ENCODE peak calls at places on chromosome 4, in four cellular contexts. One of them, this sample, is unnamed.
A peak's percentile ranks its signal among the peaks of the same experiment; 100 is the strongest.

GRCh38 chr4:15963568-15963967 is 593 bp upstream of the FGFBP2 start:
- DNase-seq in heart left ventricle: no peak
- DNase-seq in tibial artery: no peak
- DNase-seq in upper lobe of left lung: no peak
- DNase-seq in this sample: no peak

GRCh38 chr4:165384608-165385007 is 5.8 kb downstream of the CPE start:
- DNase-seq in heart left ventricle: no peak
- DNase-seq in tibial artery: no peak
- DNase-seq in upper lobe of left lung: no peak
- DNase-seq in this sample: no peak

GRCh38 chr4:104490096-104490769 is 4.5 kb downstream of the CXXC4 start:
- DNase-seq in heart left ventricle: no peak
- DNase-seq in tibial artery: no peak
- DNase-seq in upper lobe of left lung: no peak
- DNase-seq in this sample: peak; percentile 44

GRCh38 chr4:123876640-123877039 is 480.0 kb downstream of the SPRY1 start:
- DNase-seq in heart left ventricle: no peak
- DNase-seq in tibial artery: no peak
- DNase-seq in upper lobe of left lung: no peak
- DNase-seq in this sample: no peak

GRCh38 chr4:2135083-2135482 is 76.0 kb downstream of the NAT8L start:
- DNase-seq in heart left ventricle: no peak
- DNase-seq in tibial artery: no peak
- DNase-seq in upper lobe of left lung: no peak
- DNase-seq in this sample: no peak

GRCh38 chr4:87093443-87094123 is 126.8 kb downstream of the KLHL8 start:
- DNase-seq in heart left ventricle: no peak
- DNase-seq in tibial artery: no peak
- DNase-seq in upper lobe of left lung: no peak
- DNase-seq in this sample: no peak

GRCh38 chr4:163665521-163666334 is 171.2 kb downstream of the TMA16 start:
- DNase-seq in heart left ventricle: no peak
- DNase-seq in tibial artery: no peak
- DNase-seq in upper lobe of left lung: no peak
- DNase-seq in this sample: no peak

GRCh38 chr4:25223770-25224375 is 10.0 kb upstream of the PI4K2B start:
- DNase-seq in heart left ventricle: no peak
- DNase-seq in tibial artery: no peak
- DNase-seq in upper lobe of left lung: no peak
- DNase-seq in this sample: peak; percentile 56

GRCh38 chr4:110675406-110675805 is 52.5 kb upstream of the PITX2 start:
- DNase-seq in heart left ventricle: no peak
- DNase-seq in tibial artery: no peak
- DNase-seq in upper lobe of left lung: no peak
- DNase-seq in this sample: no peak

GRCh38 chr4:137623013-137623412 is 90.7 kb upstream of the PCDH18 start:
- DNase-seq in heart left ventricle: no peak
- DNase-seq in tibial artery: no peak
- DNase-seq in upper lobe of left lung: no peak
- DNase-seq in this sample: no peak

GRCh38 chr4:186204103-186204559 is 12.8 kb downstream of the CYP4V2 start:
- DNase-seq in heart left ventricle: no peak
- DNase-seq in tibial artery: no peak
- DNase-seq in upper lobe of left lung: no peak
- DNase-seq in this sample: no peak
- H3K4me3 ChIP-seq in heart left ventricle: no peak overlapping the region
- H3K4me3 ChIP-seq in tibial artery: peak overlapping the region; percentile 48
- H3K4me3 ChIP-seq in upper lobe of left lung: peak overlapping the region; percentile 43
- H3K4me3 ChIP-seq in this sample: no peak overlapping the region

GRCh38 chr4:114225462-114225861 is 246.0 kb upstream of the ARSJ start:
- DNase-seq in heart left ventricle: no peak
- DNase-seq in tibial artery: no peak
- DNase-seq in upper lobe of left lung: no peak
- DNase-seq in this sample: no peak

GRCh38 chr4:114229721-114230120 is 250.3 kb upstream of the ARSJ start:
- DNase-seq in heart left ventricle: no peak
- DNase-seq in tibial artery: no peak
- DNase-seq in upper lobe of left lung: no peak
- DNase-seq in this sample: no peak

GRCh38 chr4:114226178-114226577 is 246.7 kb upstream of the ARSJ start:
- DNase-seq in heart left ventricle: no peak
- DNase-seq in tibial artery: no peak
- DNase-seq in upper lobe of left lung: no peak
- DNase-seq in this sample: no peak

GRCh38 chr4:114223580-114223979 is 244.1 kb upstream of the ARSJ start:
- DNase-seq in heart left ventricle: no peak
- DNase-seq in tibial artery: no peak
- DNase-seq in upper lobe of left lung: no peak
- DNase-seq in this sample: no peak

DNA sequence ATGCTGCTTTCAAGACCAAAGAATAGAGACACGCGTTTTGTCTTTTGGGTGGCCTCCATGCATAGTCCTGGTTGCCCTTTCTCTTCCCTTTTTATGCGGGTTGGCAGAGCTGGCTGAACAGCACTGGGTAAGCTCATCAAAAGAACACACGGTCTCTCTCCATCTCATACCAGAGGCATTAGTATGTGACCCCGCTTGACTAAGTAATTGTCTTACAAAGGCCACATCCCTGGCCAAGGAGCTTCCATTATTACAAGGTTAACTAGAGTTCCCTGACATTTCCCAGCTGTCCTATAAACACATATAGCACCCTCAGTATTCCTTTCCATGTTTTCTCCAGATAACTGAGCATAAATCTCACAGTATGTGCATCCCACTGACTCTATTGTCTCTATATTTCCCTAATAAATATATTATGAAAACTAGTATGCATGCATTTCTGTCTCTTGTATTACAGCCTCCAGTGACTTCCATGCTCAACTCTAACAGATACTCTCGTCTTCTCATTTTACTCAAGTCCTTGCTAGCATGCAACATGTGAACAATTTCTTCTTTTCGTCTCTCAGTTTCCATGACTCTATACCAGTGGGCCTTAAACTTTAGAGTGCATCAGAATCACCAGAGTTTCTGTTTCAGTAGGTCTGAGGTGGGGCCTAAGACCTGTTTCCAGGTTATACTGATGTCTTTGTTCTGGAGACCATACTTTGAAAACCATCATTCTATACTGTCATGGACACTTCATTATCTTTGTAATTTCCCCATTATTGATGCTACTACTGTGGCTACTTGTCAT is 247.7 kb upstream of the ARSJ start:
- DNase-seq in heart left ventricle: no peak
- DNase-seq in tibial artery: no peak
- DNase-seq in upper lobe of left lung: no peak
- DNase-seq in this sample: no peak
- TF ChIP-seq CTCF in heart left ventricle: no peak
- TF ChIP-seq CTCF in tibial artery: no peak
- TF ChIP-seq CTCF in upper lobe of left lung: no peak
- TF ChIP-seq CTCF in this sample: no peak

GRCh38 chr4:167578906-167579305 is 344.6 kb upstream of the SPOCK3 start:
- DNase-seq in heart left ventricle: no peak
- DNase-seq in tibial artery: no peak
- DNase-seq in upper lobe of left lung: no peak
- DNase-seq in this sample: no peak
- H3K9me3 ChIP-seq in heart left ventricle: no peaks in the 10 kb centered on the region
- H3K9me3 ChIP-seq in tibial artery: no peaks in the 10 kb centered on the region
- H3K9me3 ChIP-seq in upper lobe of left lung: peaks cover 6% of the 10 kb centered on the region
- H3K9me3 ChIP-seq in this sample: peaks cover 36% of the 10 kb centered on the region

GRCh38 chr4:122784261-122784660 is 42.4 kb upstream of the FGF2 start:
- DNase-seq in heart left ventricle: no peak
- DNase-seq in tibial artery: no peak
- DNase-seq in upper lobe of left lung: no peak
- DNase-seq in this sample: no peak

GRCh38 chr4:122788935-122789334 is 37.7 kb upstream of the FGF2 start:
- DNase-seq in heart left ventricle: no peak
- DNase-seq in tibial artery: no peak
- DNase-seq in upper lobe of left lung: no peak
- DNase-seq in this sample: no peak

GRCh38 chr4:122787940-122788339 is 38.7 kb upstream of the FGF2 start:
- DNase-seq in heart left ventricle: no peak
- DNase-seq in tibial artery: no peak
- DNase-seq in upper lobe of left lung: no peak
- DNase-seq in this sample: no peak

GRCh38 chr4:122785099-122785498 is 41.5 kb upstream of the FGF2 start:
- DNase-seq in heart left ventricle: no peak
- DNase-seq in tibial artery: no peak
- DNase-seq in upper lobe of left lung: no peak
- DNase-seq in this sample: no peak

DNA sequence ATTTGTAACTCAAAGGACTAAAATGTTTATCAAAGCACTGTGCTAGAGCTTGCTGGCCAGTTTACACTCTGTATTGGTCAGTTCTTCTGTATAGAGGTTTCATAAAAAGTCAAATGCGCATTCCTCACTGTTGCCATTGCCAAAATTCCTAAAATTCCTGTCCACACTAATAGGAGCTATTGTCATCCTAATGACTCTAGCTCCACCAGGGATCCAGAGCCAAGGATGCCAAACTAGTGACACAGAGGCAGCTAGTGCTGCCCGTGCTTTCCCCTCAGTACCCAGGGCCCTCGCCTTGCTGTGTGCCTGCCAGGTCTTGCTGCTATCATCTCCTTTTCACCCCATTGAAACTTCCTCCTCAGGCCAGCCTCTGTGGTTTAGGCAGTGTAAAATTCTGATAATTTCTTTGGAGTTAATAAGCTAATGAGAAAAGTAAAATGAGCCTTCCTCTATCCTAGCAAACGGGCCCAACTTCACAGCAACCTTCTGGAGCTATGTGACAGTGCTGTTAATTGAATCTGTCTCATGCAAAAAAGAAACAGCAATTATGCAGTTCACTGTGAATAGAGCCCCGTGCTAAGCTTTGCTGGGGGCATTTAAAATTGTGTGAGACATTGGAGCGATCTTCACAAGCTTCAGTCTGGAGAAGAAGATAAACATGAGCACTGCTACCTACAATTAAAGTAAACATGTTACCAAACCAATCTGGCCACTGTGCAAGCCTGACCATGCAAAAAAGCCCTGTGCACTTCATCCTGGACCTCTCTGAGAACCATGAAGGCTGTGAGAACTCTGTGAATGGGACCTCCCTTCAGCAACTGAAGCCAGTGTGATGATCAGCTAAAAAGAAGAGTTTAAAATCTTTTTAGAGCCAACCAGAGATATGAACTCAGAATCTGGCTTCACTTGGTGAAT is 43.1 kb upstream of the FGF2 start:
- DNase-seq in heart left ventricle: peak; percentile 70
- DNase-seq in tibial artery: peak; percentile 72
- DNase-seq in upper lobe of left lung: no peak
- DNase-seq in this sample: no peak
- H3K4me3 ChIP-seq in heart left ventricle: no peak overlapping the region
- H3K4me3 ChIP-seq in tibial artery: no peak overlapping the region
- H3K4me3 ChIP-seq in upper lobe of left lung: no peak overlapping the region
- H3K4me3 ChIP-seq in this sample: no peak overlapping the region